ENCODE peak calls at places on chromosome X, in nine cellular contexts. One of them, this sample, is unnamed.

GRCh38 chrX:9562851-9563250 is 98.0 kb downstream of the TBL1X start:
- DNase-seq in pancreas: no peak
- DNase-seq in breast epithelium: no peak
- DNase-seq in cardiac septum: no peak
- DNase-seq in ELR: peak
- DNase-seq in left colon: no peak
- DNase-seq in tibial nerve: no peak
- DNase-seq in effector memory CD8-positive, alpha-beta T cell: no peak
- DNase-seq in putamen: no peak
- DNase-seq in this sample: no peak

GRCh38 chrX:153609917-153610833 is 11.2 kb upstream of the CCNQ start:
- DNase-seq in tibial nerve: peak
- DNase-seq in cardiac septum: no peak
- DNase-seq in effector memory CD8-positive, alpha-beta T cell: peak
- DNase-seq in pancreas: peak
- DNase-seq in breast epithelium: peak
- DNase-seq in ELR: peak
- DNase-seq in left colon: peak
- DNase-seq in putamen: peak
- DNase-seq in this sample: peak

GRCh38 chrX:47941423-47941822 is 62.4 kb downstream of the ZNF182 start:
- DNase-seq in pancreas: no peak
- DNase-seq in putamen: no peak
- DNase-seq in tibial nerve: no peak
- DNase-seq in breast epithelium: no peak
- DNase-seq in left colon: no peak
- DNase-seq in ELR: peak
- DNase-seq in cardiac septum: no peak
- DNase-seq in effector memory CD8-positive, alpha-beta T cell: no peak
- DNase-seq in this sample: no peak

GRCh38 chrX:6851140-6851539 is 296.4 kb upstream of the STS start:
- DNase-seq in putamen: no peak
- DNase-seq in pancreas: no peak
- DNase-seq in tibial nerve: no peak
- DNase-seq in ELR: no peak
- DNase-seq in cardiac septum: no peak
- DNase-seq in effector memory CD8-positive, alpha-beta T cell: no peak
- DNase-seq in left colon: no peak
- DNase-seq in breast epithelium: no peak
- DNase-seq in this sample: no peak

GRCh38 chrX:137479394-137479793 is 86.5 kb upstream of the ZIC3 start:
- DNase-seq in putamen: no peak
- DNase-seq in breast epithelium: no peak
- DNase-seq in pancreas: no peak
- DNase-seq in left colon: no peak
- DNase-seq in cardiac septum: no peak
- DNase-seq in ELR: no peak
- DNase-seq in effector memory CD8-positive, alpha-beta T cell: no peak
- DNase-seq in tibial nerve: no peak
- DNase-seq in this sample: no peak

GRCh38 chrX:51608071-51608470 is 10.6 kb downstream of the CENPVL3 start:
- DNase-seq in tibial nerve: no peak
- DNase-seq in cardiac septum: no peak
- DNase-seq in pancreas: no peak
- DNase-seq in breast epithelium: no peak
- DNase-seq in effector memory CD8-positive, alpha-beta T cell: no peak
- DNase-seq in putamen: no peak
- DNase-seq in left colon: no peak
- DNase-seq in ELR: no peak
- DNase-seq in this sample: no peak

GRCh38 chrX:150602743-150603142 is 34.3 kb downstream of the MTM1 start:
- DNase-seq in effector memory CD8-positive, alpha-beta T cell: no peak
- DNase-seq in tibial nerve: no peak
- DNase-seq in ELR: no peak
- DNase-seq in pancreas: no peak
- DNase-seq in putamen: no peak
- DNase-seq in breast epithelium: no peak
- DNase-seq in left colon: no peak
- DNase-seq in cardiac septum: no peak
- DNase-seq in this sample: no peak

GRCh38 chrX:48468693-48469691 is 1.1 kb downstream of the SLC38A5 start:
- DNase-seq in putamen: no peak
- DNase-seq in pancreas: peak
- DNase-seq in effector memory CD8-positive, alpha-beta T cell: peak
- DNase-seq in breast epithelium: no peak
- DNase-seq in cardiac septum: peak
- DNase-seq in tibial nerve: no peak
- DNase-seq in ELR: no peak
- DNase-seq in left colon: no peak
- DNase-seq in this sample: no peak

GRCh38 chrX:103845165-103845653 is 13.2 kb upstream of the RAB9B start:
- DNase-seq in tibial nerve: peak
- DNase-seq in pancreas: peak
- DNase-seq in ELR: peak
- DNase-seq in left colon: peak
- DNase-seq in breast epithelium: peak
- DNase-seq in cardiac septum: no peak
- DNase-seq in effector memory CD8-positive, alpha-beta T cell: peak
- DNase-seq in putamen: peak
- DNase-seq in this sample: peak